ENCODE peak calls at places on chromosomes 5 and 9, in ten cellular contexts. W is spleen, L is stomach, H is HL-60, U is endothelial cell of umbilical vein, J is SK-N-SH, B is K562, Y is HCT116, R is breast epithelium, E is suprapubic skin. N is an unnamed sample.

GRCh38 chr5:148912714-148913398 is 86.4 kb downstream of the ADRB2 start:
- DNase-seq in W (no peak), B (no peak), H (no peak), J (peak), E (no peak), R (no peak), L (no peak), U (peak), Y (peak), N (no peak)

GRCh38 chr9:30382271-30382670 is 2002.2 kb upstream of the ACO1 start:
- DNase-seq in L (no peak), Y (no peak), J (no peak), B (no peak), H (no peak), E (no peak), R (no peak), U (no peak), W (no peak), N (no peak)

GRCh38 chr5:119386945-119387344 is 31.1 kb downstream of the TNFAIP8 start:
- DNase-seq in J (no peak), U (peak), E (no peak), Y (no peak), B (peak), H (no peak), L (peak), R (no peak), W (no peak), N (no peak)

GRCh38 chr9:37217141-37217540 is 96.8 kb downstream of the ZCCHC7 start:
- DNase-seq in U (no peak), H (no peak), B (no peak), J (no peak), Y (no peak), R (no peak), W (no peak), E (no peak), L (no peak), N (no peak)

GRCh38 chr9:89430995-89431394 is 66.9 kb downstream of the SEMA4D start:
- DNase-seq in Y (no peak), H (no peak), E (no peak), R (no peak), J (no peak), W (no peak), U (no peak), L (peak), B (no peak), N (no peak)

GRCh38 chr9:69674741-69675438 is 2.7 kb upstream of the APBA1 start:
- DNase-seq in H (no peak), Y (no peak), E (no peak), R (no peak), W (no peak), B (no peak), J (no peak), U (peak), L (no peak), N (no peak)

GRCh38 chr5:4246447-4246846 is 650.8 kb downstream of the IRX1 start:
- DNase-seq in J (no peak), H (no peak), U (no peak), R (no peak), W (no peak), Y (no peak), E (no peak), B (no peak), L (no peak), N (no peak)

GRCh38 chr5:82720764-82721163 is 356.4 kb downstream of the TMEM167A start:
- DNase-seq in B (no peak), L (no peak), E (no peak), H (no peak), W (no peak), U (no peak), Y (no peak), J (no peak), R (no peak), N (no peak)

GRCh38 chr9:111622626-111623025 is 8.5 kb upstream of the DNAJC25 start:
- DNase-seq in L (peak), B (no peak), J (no peak), W (no peak), H (no peak), Y (no peak), R (no peak), E (no peak), U (no peak), N (no peak)

GRCh38 chr5:136043551-136043950 is 14.8 kb downstream of the TGFBI start:
- DNase-seq in E (no peak), U (peak), R (no peak), H (no peak), Y (no peak), W (no peak), L (no peak), J (no peak), B (no peak), N (no peak)

GRCh38 chr9:98314381-98315066 is 59.1 kb upstream of the TBC1D2 start:
- DNase-seq in U (no peak), L (no peak), E (no peak), J (no peak), W (peak), B (no peak), Y (no peak), R (no peak), H (no peak), N (no peak)

GRCh38 chr5:124022966-124023365 is 511.0 kb downstream of the CSNK1G3 start:
- DNase-seq in W (no peak), Y (no peak), J (no peak), U (no peak), R (no peak), L (no peak), H (no peak), B (no peak), E (no peak), N (no peak)

GRCh38 chr9:30280229-30280900 is 2104.1 kb upstream of the ACO1 start:
- DNase-seq in H (peak), U (no peak), L (no peak), Y (no peak), R (no peak), J (no peak), W (no peak), E (no peak), B (no peak), N (no peak)

GRCh38 chr9:128733256-128733655 is 9.3 kb upstream of the ZDHHC12 start:
- DNase-seq in L (peak), B (peak), W (no peak), Y (peak), H (peak), R (peak), U (peak), J (peak), E (no peak), N (no peak)

GRCh38 chr5:90877049-90877448 is 318.5 kb downstream of the ADGRV1 start:
- DNase-seq in E (no peak), U (no peak), L (no peak), B (no peak), Y (no peak), H (no peak), R (no peak), W (no peak), J (no peak), N (no peak)

GRCh38 chr5:73387630-73388370 is 60.8 kb downstream of the FOXD1 start:
- DNase-seq in U (peak), J (no peak), L (no peak), R (no peak), W (no peak), E (no peak), B (no peak), H (no peak), Y (no peak), N (no peak)

GRCh38 chr5:142982821-142983200 is 212.6 kb downstream of the ARHGAP26 start:
- DNase-seq in E (no peak), U (no peak), W (no peak), R (no peak), Y (no peak), L (no peak), B (no peak), J (no peak), H (no peak), N (no peak)

GRCh38 chr9:91900057-91900816 is 49.8 kb downstream of the ROR2 start:
- DNase-seq in B (peak), J (peak), U (no peak), L (no peak), R (no peak), W (peak), E (no peak), Y (no peak), H (no peak), N (no peak)

GRCh38 chr5:82613886-82614285 is 335.7 kb upstream of the RPS23 start:
- DNase-seq in B (no peak), U (no peak), J (no peak), Y (no peak), E (no peak), L (no peak), W (no peak), H (no peak), R (no peak), N (no peak)

GRCh38 chr5:14299666-14300065 is 156.5 kb downstream of the TRIO start:
- DNase-seq in L (no peak), H (no peak), B (no peak), U (no peak), Y (no peak), W (no peak), R (no peak), J (no peak), E (no peak), N (no peak)

GRCh38 chr5:56170557-56170956 is 62.6 kb downstream of the ANKRD55 start:
- DNase-seq in U (peak), L (no peak), W (no peak), J (no peak), Y (no peak), H (no peak), B (no peak), E (no peak), R (no peak), N (no peak)

GRCh38 chr9:111066427-111066826 is 28.2 kb upstream of the LPAR1 start:
- DNase-seq in Y (no peak), U (no peak), R (no peak), J (peak), E (no peak), B (no peak), H (no peak), W (no peak), L (no peak), N (no peak)

GRCh38 chr5:876398-877365 is 15.9 kb downstream of the BRD9 start:
- DNase-seq in Y (no peak), U (no peak), W (peak), R (no peak), B (peak), H (no peak), J (no peak), E (no peak), L (no peak), N (no peak)

GRCh38 chr5:92560698-92561361 is 1020.2 kb downstream of the NR2F1-AS1 start:
- DNase-seq in W (no peak), R (no peak), B (no peak), U (no peak), L (no peak), H (no peak), Y (peak), J (no peak), E (no peak), N (no peak)

GRCh38 chr5:139251695-139252288 is 41.7 kb upstream of the MATR3 start:
- DNase-seq in R (no peak), H (no peak), E (no peak), U (no peak), J (no peak), L (no peak), B (no peak), W (no peak), Y (no peak), N (no peak)

GRCh38 chr9:128266868-128267590 is 8.8 kb downstream of the GOLGA2 start:
- DNase-seq in J (no peak), B (no peak), L (no peak), U (no peak), W (no peak), R (no peak), E (no peak), Y (no peak), H (no peak), N (no peak)

GRCh38 chr5:177403826-177404640 is 3.6 kb upstream of the PFN3 start:
- DNase-seq in H (peak), E (peak), L (peak), R (peak), B (peak), J (peak), W (peak), Y (peak), U (peak), N (no peak)
- H3K27ac ChIP-seq in H (peak), E (no peak), L (peak), R (peak), B (peak), J (peak), W (peak), Y (peak), U (no peak), N (peak)

GRCh38 chr5:25439025-25439424 is 794.2 kb upstream of the CDH10 start:
- DNase-seq in H (no peak), U (no peak), B (no peak), L (no peak), J (no peak), Y (no peak), R (no peak), E (no peak), W (no peak), N (no peak)

GRCh38 chr5:25441810-25442209 is 797.0 kb upstream of the CDH10 start:
- DNase-seq in W (no peak), Y (no peak), J (no peak), B (no peak), L (no peak), U (no peak), H (no peak), R (no peak), E (no peak), N (no peak)

GRCh38 chr5:25435882-25436281 is 791.1 kb upstream of the CDH10 start:
- DNase-seq in B (no peak), Y (no peak), J (no peak), W (no peak), L (no peak), U (no peak), R (no peak), E (no peak), H (no peak), N (no peak)

DNA sequence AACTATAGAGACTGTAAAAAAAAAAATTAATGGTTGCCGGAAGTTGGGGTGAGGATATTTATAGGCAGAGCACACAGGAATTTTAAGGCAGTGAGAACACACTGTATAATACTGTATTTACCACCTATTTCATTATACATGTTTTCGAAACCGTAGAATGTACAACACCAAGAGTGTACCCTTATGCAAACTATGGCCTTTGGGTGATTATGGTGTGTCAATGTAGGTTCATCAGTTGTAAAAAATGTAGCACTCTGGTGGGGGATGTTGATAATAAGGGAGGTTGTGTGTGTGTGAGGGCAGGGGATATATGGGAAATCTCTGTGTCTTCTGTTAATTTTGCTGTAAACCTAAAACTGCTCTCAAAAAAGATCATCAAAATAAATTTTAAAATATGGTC is 791.7 kb upstream of the CDH10 start:
- DNase-seq in E (no peak), L (no peak), Y (no peak), W (no peak), J (no peak), B (no peak), R (no peak), U (no peak), H (no peak), N (no peak)
- TF ChIP-seq POLR2AphosphoS5 in E (no peak), L (no peak), Y (no peak), W (no peak), J (no peak), B (no peak), R (no peak), U (no peak), H (no peak), N (no peak)

DNA sequence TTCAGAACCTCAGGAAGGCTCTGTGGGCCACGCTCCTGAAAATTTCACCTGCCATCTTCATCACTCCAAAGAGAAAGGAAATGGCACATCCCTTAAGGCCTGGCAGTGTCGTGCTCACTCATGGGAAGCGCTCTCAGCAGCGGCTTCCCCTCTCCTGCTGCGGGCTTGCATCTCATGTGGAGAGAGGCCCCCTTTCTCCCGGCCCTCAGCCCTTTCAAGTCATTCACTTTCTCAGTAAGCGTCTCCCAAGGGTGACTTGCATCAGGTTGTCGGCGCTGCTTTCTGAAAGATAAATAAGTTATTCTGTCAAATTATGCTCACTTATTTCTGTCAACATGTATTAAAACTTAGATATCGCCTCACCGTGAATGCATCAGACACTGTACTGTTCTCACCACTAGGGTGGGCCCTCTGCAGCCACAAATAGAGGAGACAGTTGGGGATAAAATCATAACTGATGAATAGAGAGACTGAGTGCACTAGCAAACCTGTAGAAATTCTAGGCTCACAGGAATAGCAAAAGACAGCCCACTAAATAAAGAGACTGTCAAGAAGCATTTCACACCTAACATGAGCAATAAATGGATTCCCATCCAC is 174.6 kb downstream of the RFK start:
- DNase-seq in E (no peak), L (no peak), W (no peak), B (no peak), R (no peak), H (no peak), J (peak), U (no peak), Y (no peak), N (no peak)
- TF ChIP-seq CTCF in E (no peak), L (no peak), W (no peak), B (no peak), R (no peak), H (no peak), J (peak), U (no peak), Y (peak), N (no peak)

DNA sequence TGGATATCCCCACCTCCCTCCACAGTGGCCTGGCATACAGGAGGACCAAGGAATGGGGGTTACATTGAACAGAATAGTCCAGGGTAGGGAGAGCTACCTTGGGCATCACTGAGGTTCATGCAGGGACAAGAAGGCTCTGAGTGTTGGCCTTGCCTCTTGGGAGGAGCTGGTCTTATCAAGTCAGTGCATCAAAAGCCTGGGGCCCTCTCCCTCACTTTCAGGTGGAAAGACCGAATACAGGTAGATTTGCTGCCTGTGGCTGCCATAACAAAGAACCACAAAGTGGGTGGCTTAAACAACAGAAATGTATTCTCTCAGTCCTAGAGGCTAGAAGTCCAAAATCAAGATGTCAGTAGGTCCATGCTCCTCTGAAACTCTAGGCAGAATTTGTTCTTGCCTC is 18.5 kb upstream of the ARSI start:
- DNase-seq in B (no peak), E (no peak), W (no peak), U (no peak), L (no peak), Y (no peak), R (no peak), J (no peak), H (no peak), N (no peak)
- H3K27ac ChIP-seq in B (no peak), E (no peak), W (no peak), U (no peak), L (no peak), Y (no peak), R (no peak), J (no peak), H (no peak), N (no peak)

GRCh38 chr5:23001120-23001519 is 148.0 kb upstream of the CDH12 start:
- DNase-seq in B (no peak), U (no peak), Y (no peak), R (no peak), E (no peak), L (no peak), H (no peak), W (no peak), J (no peak), N (no peak)
- TF ChIP-seq POLR2AphosphoS5 in B (no peak), U (no peak), Y (no peak), R (no peak), E (no peak), L (no peak), H (no peak), W (no peak), J (no peak), N (no peak)

GRCh38 chr5:2888520-2889060 is 137.1 kb upstream of the IRX2 start:
- DNase-seq in B (no peak), R (no peak), L (no peak), H (no peak), Y (no peak), E (no peak), U (no peak), J (no peak), W (no peak), N (peak)
- TF ChIP-seq CTCF in B (no peak), R (no peak), L (no peak), H (no peak), Y (no peak), E (no peak), U (no peak), J (no peak), W (no peak), N (no peak)

DNA sequence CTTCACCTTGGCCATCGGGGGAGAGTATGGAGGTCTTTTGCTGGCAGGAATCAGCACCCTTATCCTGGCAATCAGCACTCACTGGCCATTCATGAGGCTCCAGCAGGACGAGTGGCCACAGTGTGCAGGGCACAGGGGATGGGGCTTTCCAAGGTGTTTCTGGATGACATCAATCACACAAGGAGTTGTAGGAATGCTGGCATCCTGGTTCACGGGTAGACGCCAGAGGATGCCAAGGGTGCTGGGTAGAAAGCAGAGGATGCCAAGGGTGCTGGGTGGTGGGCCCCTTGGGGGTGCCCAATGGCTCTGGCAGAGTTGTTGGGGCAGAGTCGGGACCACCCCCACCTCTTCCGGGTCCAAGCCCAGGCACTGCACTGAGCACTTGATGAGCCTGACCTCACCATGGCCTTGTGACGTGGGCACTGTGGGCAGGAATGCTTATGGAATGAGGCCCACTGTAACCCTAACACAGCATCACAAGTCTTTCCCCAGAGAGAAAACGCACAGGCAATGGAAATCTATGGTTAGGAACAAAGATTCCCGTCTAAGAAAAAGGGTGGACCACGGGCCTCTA is 29.1 kb downstream of the CEL start:
- DNase-seq in B (no peak), W (peak), J (no peak), Y (no peak), U (no peak), L (no peak), E (no peak), R (no peak), H (no peak), N (no peak)
- H3K27ac ChIP-seq in B (no peak), W (no peak), J (peak), Y (no peak), U (no peak), L (no peak), E (no peak), R (no peak), H (no peak), N (no peak)